ENCODE peak calls at places on chromosomes 16 and 17, in ten cellular contexts. R is progenitor cell of endocrine pancreas; W is activated naive CD4-positive, alpha-beta T cell; F is HFFc6; A is activated T-cell treated with anti-CD3 and anti-CD28 coated beads, Interleukin-2, amount 50 U/mL, for 4 hours; Y is astrocyte of the hippocampus; Z is upper lobe of right lung; E is activated T-helper 1 cell treated with Interleukin-2 at 50 U/mL for 16 hours; V is A549; N is stimulated activated CD8-positive, alpha-beta memory T cell treated with anti-CD3 and anti-CD28 coated beads, Interleukin-15, amount 100 ng/mL, for 1 hour. M is an unnamed sample.
A peak's percentile ranks its signal among the peaks of the same experiment; 100 is the strongest.

GRCh38 chr16:88655053-88655732 is 4.3 kb upstream of the CYBA start:
- DNase-seq in F (no peak), R (no peak), V (no peak), Z (no peak), A (no peak), N (no peak), Y (no peak), E (no peak), W (no peak), M (no peak)

GRCh38 chr16:65786916-65787315 is 579.6 kb upstream of the CDH5 start:
- DNase-seq in W (no peak), Z (no peak), F (no peak), A (no peak), N (no peak), Y (no peak), E (no peak), R (no peak), V (no peak), M (peak; percentile 29)

GRCh38 chr16:20566864-20567263 is 9.3 kb downstream of the ACSM2B start:
- DNase-seq in V (no peak), R (no peak), F (no peak), Z (no peak), E (no peak), A (no peak), Y (no peak), W (no peak), N (no peak), M (no peak)

GRCh38 chr16:66619036-66619435 is 14.5 kb downstream of the CMTM3 start:
- DNase-seq in E (no peak), N (no peak), W (no peak), Y (peak; percentile 82), V (no peak), Z (no peak), A (no peak), F (peak; percentile 47), R (no peak), M (no peak)

GRCh38 chr17:4426499-4427208 is 7.1 kb upstream of the SPNS3 start:
- DNase-seq in Z (no peak), W (no peak), A (no peak), F (no peak), Y (no peak), N (no peak), R (no peak), E (no peak), V (no peak), M (no peak)

GRCh38 chr17:58377005-58377660 is 25.1 kb upstream of the SUPT4H1 start:
- DNase-seq in F (no peak), Z (no peak), Y (no peak), R (no peak), W (no peak), A (no peak), V (no peak), E (no peak), N (no peak), M (peak; percentile 40)

GRCh38 chr16:8729779-8730334 is 55.4 kb downstream of the ABAT start:
- DNase-seq in Y (no peak), A (no peak), Z (no peak), W (no peak), F (no peak), R (no peak), V (no peak), E (no peak), N (no peak), M (no peak)

GRCh38 chr17:39955726-39956225 is 7.0 kb upstream of the GSDMA start:
- DNase-seq in V (no peak), R (no peak), Z (no peak), A (no peak), Y (no peak), N (no peak), E (no peak), F (no peak), W (no peak), M (no peak)

GRCh38 chr16:75319513-75320401 is 68.3 kb upstream of the BCAR1 start:
- DNase-seq in Z (no peak), Y (peak; percentile 85), R (no peak), W (no peak), A (no peak), F (peak; percentile 88), E (no peak), V (no peak), N (no peak), M (no peak)

GRCh38 chr16:30533748-30534367 is 800 bp downstream of the ZNF747 start:
- DNase-seq in Y (no peak), E (no peak), Z (no peak), V (no peak), R (no peak), W (no peak), N (no peak), A (no peak), F (no peak), M (no peak)